ENCODE peak calls at places on chromosome 18, in five cellular contexts. One of them, this sample, is unnamed.

GRCh38 chr18:31506024-31506742 is 8.2 kb downstream of the DSG2 start:
- DNase-seq in tibial artery: no peak
- DNase-seq in heart right ventricle: no peak
- DNase-seq in H4: no peak
- DNase-seq in mesothelial cell of epicardium: no peak
- DNase-seq in this sample: no peak

GRCh38 chr18:31977270-31977872 is 34.4 kb upstream of the TRAPPC8 start:
- DNase-seq in mesothelial cell of epicardium: no peak
- DNase-seq in tibial artery: no peak
- DNase-seq in H4: peak; percentile 15
- DNase-seq in heart right ventricle: peak; percentile 58
- DNase-seq in this sample: no peak

GRCh38 chr18:53799134-53799533 is 425.3 kb downstream of the MBD2 start:
- DNase-seq in heart right ventricle: no peak
- DNase-seq in mesothelial cell of epicardium: no peak
- DNase-seq in H4: peak; percentile 34
- DNase-seq in tibial artery: no peak
- DNase-seq in this sample: no peak

GRCh38 chr18:24631238-24632025 is 171.0 kb downstream of the HRH4 start:
- DNase-seq in tibial artery: no peak
- DNase-seq in H4: no peak
- DNase-seq in heart right ventricle: peak; percentile 45
- DNase-seq in mesothelial cell of epicardium: no peak
- DNase-seq in this sample: no peak

GRCh38 chr18:58695772-58696171 is 24.5 kb downstream of the MALT1 start:
- DNase-seq in H4: no peak
- DNase-seq in heart right ventricle: no peak
- DNase-seq in mesothelial cell of epicardium: no peak
- DNase-seq in tibial artery: no peak
- DNase-seq in this sample: no peak

GRCh38 chr18:45834303-45834702 is 8.8 kb downstream of the SIGLEC15 start:
- DNase-seq in H4: no peak
- DNase-seq in tibial artery: no peak
- DNase-seq in heart right ventricle: no peak
- DNase-seq in mesothelial cell of epicardium: no peak
- DNase-seq in this sample: no peak

GRCh38 chr18:6666286-6666685 is 63.2 kb upstream of the ARHGAP28 start:
- DNase-seq in H4: no peak
- DNase-seq in tibial artery: no peak
- DNase-seq in mesothelial cell of epicardium: no peak
- DNase-seq in heart right ventricle: no peak
- DNase-seq in this sample: no peak

GRCh38 chr18:2529154-2529553 is 42.2 kb downstream of the METTL4 start:
- DNase-seq in H4: peak; percentile 8
- DNase-seq in heart right ventricle: no peak
- DNase-seq in tibial artery: no peak
- DNase-seq in mesothelial cell of epicardium: no peak
- DNase-seq in this sample: no peak

GRCh38 chr18:50190926-50191325 is 4.0 kb downstream of the MYO5B start:
- DNase-seq in H4: no peak
- DNase-seq in tibial artery: no peak
- DNase-seq in mesothelial cell of epicardium: no peak
- DNase-seq in heart right ventricle: no peak
- DNase-seq in this sample: no peak

GRCh38 chr18:12851709-12852108 is 32.3 kb downstream of the PTPN2 start:
- DNase-seq in mesothelial cell of epicardium: no peak
- DNase-seq in tibial artery: no peak
- DNase-seq in heart right ventricle: no peak
- DNase-seq in H4: no peak
- DNase-seq in this sample: no peak

GRCh38 chr18:35355140-35355618 is 11.0 kb upstream of the ZNF24 start:
- DNase-seq in tibial artery: peak; percentile 87
- DNase-seq in H4: peak; percentile 55
- DNase-seq in mesothelial cell of epicardium: peak; percentile 39
- DNase-seq in heart right ventricle: peak; percentile 75
- DNase-seq in this sample: no peak

GRCh38 chr18:48153641-48154481 is 223.4 kb upstream of the SMAD2 start:
- DNase-seq in H4: peak; percentile 48
- DNase-seq in tibial artery: no peak
- DNase-seq in heart right ventricle: no peak
- DNase-seq in mesothelial cell of epicardium: no peak
- DNase-seq in this sample: no peak

GRCh38 chr18:23356416-23356815 is 96.7 kb upstream of the RIOK3 start:
- DNase-seq in H4: no peak
- DNase-seq in mesothelial cell of epicardium: no peak
- DNase-seq in heart right ventricle: no peak
- DNase-seq in tibial artery: no peak
- DNase-seq in this sample: no peak

This sample was measured in T1000.